ENCODE peak calls at places on chromosomes 11 and 22, in six cellular contexts. D is HCT116, R is GM23248, P is MM.1S, H is neural progenitor cell, F is GM23338. A is an unnamed sample.

GRCh38 chr22:32858957-32859356 is 57.5 kb downstream of the TIMP3 start:
- DNase-seq in D (no peak), R (peak; percentile 7), P (no peak), H (no peak), F (no peak), A (no peak)

GRCh38 chr11:27055065-27055682 is 14.6 kb downstream of the BBOX1 start:
- DNase-seq in D (no peak), R (no peak), P (no peak), H (no peak), F (no peak), A (no peak)

GRCh38 chr22:45504703-45505341 is 2.1 kb downstream of the FBLN1 start:
- DNase-seq in D (no peak), R (peak; percentile 75), P (no peak), H (peak; percentile 95), F (peak; percentile 47), A (no peak)

GRCh38 chr22:40542821-40543540 is 93.5 kb downstream of the MRTFA start:
- DNase-seq in D (no peak), R (peak; percentile 37), P (no peak), H (no peak), F (no peak), A (no peak)

GRCh38 chr11:70643642-70644041 is 245.3 kb downstream of the CTTN start:
- DNase-seq in D (no peak), R (no peak), P (no peak), H (no peak), F (no peak), A (peak; percentile 35)

GRCh38 chr22:40345801-40346177 is 511 bp upstream of the ADSL start:
- DNase-seq in D (no peak), R (peak; percentile 73), P (peak; percentile 63), H (peak; percentile 53), F (no peak), A (peak; percentile 69)

GRCh38 chr11:66293352-66293751 is 1.7 kb downstream of the TMEM151A start:
- DNase-seq in D (no peak), R (no peak), P (no peak), H (no peak), F (no peak), A (no peak)

GRCh38 chr11:45922425-45923082 is at the start of gene LARGE2:
- DNase-seq in D (no peak), R (no peak), P (peak; percentile 20), H (peak; percentile 89), F (peak; percentile 88), A (no peak)

GRCh38 chr11:95228081-95228859 is 2.7 kb downstream of the SESN3 start:
- DNase-seq in D (no peak), R (peak; percentile 60), P (no peak), H (no peak), F (no peak), A (no peak)

GRCh38 chr11:120816176-120816575 is 207.7 kb upstream of the TBCEL start:
- DNase-seq in D (no peak), R (no peak), P (no peak), H (no peak), F (no peak), A (no peak)

GRCh38 chr11:71207996-71208774 is 44.2 kb downstream of the SHANK2 start:
- DNase-seq in D (no peak), R (no peak), P (no peak), H (no peak), F (no peak), A (no peak)

GRCh38 chr11:876550-876949 is 33.9 kb downstream of the TSPAN4 start:
- DNase-seq in D (no peak), R (peak; percentile 44), P (no peak), H (no peak), F (no peak), A (no peak)

GRCh38 chr22:42991010-42991651 is 23.8 kb downstream of the PACSIN2 start:
- DNase-seq in D (no peak), R (peak; percentile 92), P (no peak), H (no peak), F (no peak), A (no peak)

GRCh38 chr11:692824-693414 is 2.1 kb downstream of the DEAF1 start:
- DNase-seq in D (no peak), R (no peak), P (peak; percentile 86), H (no peak), F (no peak), A (no peak)

GRCh38 chr22:42299586-42300285 is 29.3 kb upstream of the TCF20 start:
- DNase-seq in D (no peak), R (no peak), P (peak; percentile 29), H (peak; percentile 84), F (peak; percentile 84), A (peak; percentile 73)

GRCh38 chr11:100592619-100593309 is 94.3 kb upstream of the ARHGAP42 start:
- DNase-seq in D (no peak), R (no peak), P (no peak), H (no peak), F (no peak), A (no peak)

GRCh38 chr11:113504071-113504470 is 28.9 kb upstream of the DRD2 start:
- DNase-seq in D (no peak), R (no peak), P (no peak), H (no peak), F (no peak), A (no peak)

GRCh38 chr11:113505541-113506375 is 30.6 kb upstream of the DRD2 start:
- DNase-seq in D (peak; percentile 22), R (peak; percentile 96), P (no peak), H (peak; percentile 33), F (no peak), A (no peak)

GRCh38 chr11:113504586-113504985 is 29.4 kb upstream of the DRD2 start:
- DNase-seq in D (no peak), R (no peak), P (no peak), H (no peak), F (no peak), A (no peak)

GRCh38 chr11:113506461-113506860 is 31.3 kb upstream of the DRD2 start:
- DNase-seq in D (no peak), R (no peak), P (no peak), H (no peak), F (no peak), A (no peak)

GRCh38 chr11:113505046-113505445 is 29.8 kb upstream of the DRD2 start:
- DNase-seq in D (no peak), R (peak; percentile 9), P (no peak), H (no peak), F (no peak), A (no peak)
- TF ChIP-seq EZH2phosphoT487 in D (no peak), R (no peak), P (no peak), H (no peak), F (no peak), A (no peak)

DNA sequence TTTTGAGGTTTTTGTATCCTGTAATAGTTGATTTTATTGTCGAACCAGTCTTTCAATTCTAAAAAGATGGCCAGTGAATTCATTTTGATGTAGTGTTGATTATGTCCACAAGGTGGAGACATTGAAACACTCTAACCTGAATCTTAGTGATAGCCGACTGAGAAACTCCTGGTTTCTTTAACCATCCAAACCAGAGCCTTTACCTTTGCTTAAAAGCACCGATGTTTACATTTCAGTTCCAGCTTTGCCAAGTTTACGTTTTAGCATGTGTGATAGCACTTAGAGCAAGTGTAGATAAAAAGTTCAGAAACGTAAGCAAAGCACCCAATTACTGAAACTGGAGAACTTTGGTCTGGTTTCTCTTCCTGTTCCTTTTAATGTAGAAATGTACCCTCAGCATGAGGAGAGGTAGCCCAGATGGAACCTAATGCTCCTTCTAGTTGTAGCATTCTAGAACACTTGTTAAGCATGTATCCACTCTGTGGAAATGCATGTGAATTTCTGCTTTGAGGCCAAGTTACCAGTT is 208.7 kb downstream of the DBX1 start:
- DNase-seq in D (peak; percentile 32), R (peak; percentile 72), P (peak; percentile 69), H (peak; percentile 77), F (peak; percentile 86), A (peak; percentile 58)
- TF ChIP-seq EZH2phosphoT487 in D (no peak), R (no peak), P (no peak), H (no peak), F (no peak), A (no peak)

GRCh38 chr22:50526849-50527801 is 1.7 kb upstream of the SCO2 start:
- DNase-seq in D (no peak), R (no peak), P (no peak), H (peak; percentile 24), F (peak; percentile 67), A (peak; percentile 60)
- TF ChIP-seq EZH2phosphoT487 in D (no peak), R (no peak), P (no peak), H (no peak), F (no peak), A (no peak)

GRCh38 chr11:88779551-88779950 is 286.2 kb downstream of the GRM5 start:
- DNase-seq in D (no peak), R (peak; percentile 98), P (no peak), H (no peak), F (no peak), A (no peak)
- TF ChIP-seq EZH2phosphoT487 in D (no peak), R (no peak), P (no peak), H (no peak), F (no peak), A (no peak)

GRCh38 chr11:8291421-8292350 is 28.0 kb upstream of the LMO1 start:
- DNase-seq in D (no peak), R (no peak), P (no peak), H (peak; percentile 1), F (no peak), A (no peak)

GRCh38 chr11:8288166-8288772 is 24.6 kb upstream of the LMO1 start:
- DNase-seq in D (no peak), R (no peak), P (no peak), H (peak; percentile 1), F (no peak), A (no peak)

GRCh38 chr11:8288824-8289223 is 25.1 kb upstream of the LMO1 start:
- DNase-seq in D (no peak), R (no peak), P (no peak), H (peak; percentile 1), F (no peak), A (no peak)

GRCh38 chr11:8289426-8290047 is 25.9 kb upstream of the LMO1 start:
- DNase-seq in D (no peak), R (no peak), P (no peak), H (peak; percentile 76), F (no peak), A (no peak)

GRCh38 chr11:8290122-8290810 is 26.6 kb upstream of the LMO1 start:
- DNase-seq in D (no peak), R (no peak), P (no peak), H (peak; percentile 2), F (no peak), A (no peak)
- TF ChIP-seq EZH2phosphoT487 in D (no peak), R (no peak), P (no peak), H (no peak), F (no peak), A (no peak)

A was measured in OCI-LY7.